ENCODE peak calls at places on chromosome 2, in six cellular contexts. R is stimulated activated CD4-positive, alpha-beta T cell treated with anti-CD3 and anti-CD28 coated beads, Interleukin-15, amount 100 ng/mL, for 24 hours; P is endothelial cell; F is ovary; U is T-helper 1 cell; L is progenitor cell of endocrine pancreas. N is an unnamed sample.

GRCh38 chr2:101698419-101699190 is 1.1 kb downstream of the MAP4K4 start:
- DNase-seq in R (peak), P (no peak), F (no peak), U (no peak), L (no peak), N (peak)

GRCh38 chr2:143960177-143960576 is 559.7 kb downstream of the ZEB2 start:
- DNase-seq in R (no peak), P (no peak), F (no peak), U (no peak), L (no peak), N (no peak)

GRCh38 chr2:201854841-201855240 is 48.5 kb downstream of the CDK15 start:
- DNase-seq in R (no peak), P (no peak), F (no peak), U (no peak), L (no peak), N (no peak)

GRCh38 chr2:64487256-64488049 is 33.5 kb downstream of the LGALSL start:
- DNase-seq in R (no peak), P (no peak), F (no peak), U (no peak), L (no peak), N (no peak)

GRCh38 chr2:105127288-105127915 is 89.5 kb downstream of the MRPS9 start:
- DNase-seq in R (no peak), P (no peak), F (no peak), U (no peak), L (no peak), N (no peak)

GRCh38 chr2:85611217-85611704 is 605 bp downstream of the C2orf68 start:
- DNase-seq in R (peak), P (no peak), F (no peak), U (no peak), L (no peak), N (no peak)

GRCh38 chr2:100819365-100820345 is at the start of gene NPAS2:
- DNase-seq in R (peak), P (peak), F (peak), U (peak), L (peak), N (peak)

GRCh38 chr2:148860037-148860436 is 15.0 kb upstream of the KIF5C start:
- DNase-seq in R (no peak), P (no peak), F (no peak), U (no peak), L (no peak), N (no peak)

GRCh38 chr2:45273412-45274189 is 264.3 kb upstream of the SIX2 start:
- DNase-seq in R (no peak), P (no peak), F (no peak), U (no peak), L (no peak), N (no peak)

GRCh38 chr2:189580267-189580661 is 322 bp downstream of the SLC40A1 start:
- DNase-seq in R (peak), P (peak), F (peak), U (peak), L (no peak), N (peak)

GRCh38 chr2:119431155-119431975 is at the start of gene TMEM37:
- DNase-seq in R (peak), P (peak), F (peak), U (no peak), L (peak), N (peak)

GRCh38 chr2:180077295-180077906 is 70.3 kb upstream of the CWC22 start:
- DNase-seq in R (no peak), P (no peak), F (no peak), U (no peak), L (no peak), N (peak)

GRCh38 chr2:102276549-102277201 is 34.7 kb upstream of the IL1RL1 start:
- DNase-seq in R (no peak), P (no peak), F (no peak), U (no peak), L (no peak), N (no peak)

GRCh38 chr2:46179037-46179621 is 118.1 kb upstream of the EPAS1 start:
- DNase-seq in R (peak), P (no peak), F (peak), U (peak), L (no peak), N (no peak)

GRCh38 chr2:142100967-142101366 is 29.8 kb downstream of the LRP1B start:
- DNase-seq in R (no peak), P (no peak), F (no peak), U (no peak), L (no peak), N (no peak)

GRCh38 chr2:124476291-124476690 is 451.2 kb downstream of the CNTNAP5 start:
- DNase-seq in R (no peak), P (no peak), F (no peak), U (no peak), L (no peak), N (no peak)

GRCh38 chr2:68739261-68740183 is 4.9 kb downstream of the ARHGAP25 start:
- DNase-seq in R (no peak), P (no peak), F (no peak), U (no peak), L (no peak), N (no peak)

GRCh38 chr2:128626758-128627515 is 308.3 kb upstream of the HS6ST1 start:
- DNase-seq in R (no peak), P (no peak), F (no peak), U (no peak), L (no peak), N (no peak)

GRCh38 chr2:45345331-45346305 is 265.4 kb downstream of the SRBD1 start:
- DNase-seq in R (no peak), P (no peak), F (no peak), U (no peak), L (no peak), N (peak)

GRCh38 chr2:218399391-218400166 is at the start of gene CTDSP1:
- DNase-seq in R (peak), P (peak), F (peak), U (peak), L (peak), N (peak)

GRCh38 chr2:136314240-136314639 is 196.3 kb upstream of the CXCR4 start:
- DNase-seq in R (no peak), P (no peak), F (no peak), U (no peak), L (no peak), N (no peak)

GRCh38 chr2:174485763-174486613 is 841 bp downstream of the GPR155 start:
- DNase-seq in R (peak), P (peak), F (no peak), U (peak), L (no peak), N (peak)

GRCh38 chr2:167135691-167136090 is 247.4 kb downstream of the XIRP2 start:
- DNase-seq in R (no peak), P (peak), F (no peak), U (no peak), L (no peak), N (no peak)